ENCODE peak calls at places on chromosomes 13 and 19, in seven cellular contexts. T is cardiac muscle cell, M is astrocyte of the spinal cord, K is cardiac fibroblast, I is heart right ventricle, Z is fibroblast of lung, B is fibroblast of mammary gland. N is an unnamed sample.

GRCh38 chr13:38921081-38921480 is 69.5 kb downstream of the STOML3 start:
- DNase-seq in T (no peak), M (no peak), K (no peak), I (no peak), Z (no peak), B (no peak), N (no peak)

GRCh38 chr13:38417241-38417640 is 67.6 kb downstream of the UFM1 start:
- DNase-seq in T (no peak), M (no peak), K (no peak), I (no peak), Z (no peak), B (peak; percentile 31), N (no peak)

GRCh38 chr19:40006273-40006691 is 9.4 kb downstream of the ZNF546 start:
- DNase-seq in T (peak; percentile 65), M (peak; percentile 89), K (peak; percentile 51), I (peak; percentile 8), Z (peak; percentile 72), B (peak; percentile 94), N (peak; percentile 70)

GRCh38 chr13:105240356-105240755 is 1295.1 kb downstream of the EFNB2 start:
- DNase-seq in T (no peak), M (no peak), K (no peak), I (no peak), Z (no peak), B (no peak), N (no peak)

GRCh38 chr13:62320129-62320724 is 904.6 kb upstream of the PCDH20 start:
- DNase-seq in T (peak; percentile 66), M (peak; percentile 65), K (peak; percentile 65), I (no peak), Z (peak; percentile 85), B (peak; percentile 49), N (peak; percentile 5)

GRCh38 chr13:20258208-20258962 is 26.3 kb upstream of the GJB6 start:
- DNase-seq in T (no peak), M (no peak), K (no peak), I (no peak), Z (no peak), B (peak; percentile 25), N (no peak)

GRCh38 chr13:45674908-45675307 is 27.2 kb upstream of the CBY2 start:
- DNase-seq in T (peak; percentile 92), M (peak; percentile 81), K (peak; percentile 57), I (no peak), Z (peak; percentile 18), B (peak; percentile 77), N (peak; percentile 69)

GRCh38 chr19:47124937-47125668 is 5.5 kb upstream of the SAE1 start:
- DNase-seq in T (peak; percentile 82), M (peak; percentile 71), K (peak; percentile 82), I (no peak), Z (peak; percentile 84), B (peak; percentile 83), N (peak; percentile 88)

GRCh38 chr19:7595466-7596133 is at the start of gene CAMSAP3:
- DNase-seq in T (no peak), M (no peak), K (no peak), I (no peak), Z (no peak), B (peak; percentile 14), N (peak; percentile 13)

GRCh38 chr13:95573226-95573625 is 20.7 kb downstream of the CLDN10 start:
- DNase-seq in T (peak; percentile 57), M (peak; percentile 13), K (peak; percentile 48), I (no peak), Z (peak; percentile 15), B (peak; percentile 48), N (peak; percentile 38)

GRCh38 chr13:113796211-113796875 is 37.3 kb downstream of the TMEM255B start:
- DNase-seq in T (no peak), M (no peak), K (no peak), I (no peak), Z (no peak), B (no peak), N (no peak)

GRCh38 chr19:4579389-4579788 is 19.9 kb upstream of the SEMA6B start:
- DNase-seq in T (no peak), M (no peak), K (no peak), I (no peak), Z (no peak), B (no peak), N (no peak)

GRCh38 chr19:50406156-50406820 is 12.4 kb upstream of the SPIB start:
- DNase-seq in T (no peak), M (no peak), K (no peak), I (no peak), Z (no peak), B (no peak), N (no peak)

GRCh38 chr19:32896516-32897214 is 27.1 kb upstream of the SLC7A9 start:
- DNase-seq in T (peak; percentile 8), M (peak; percentile 21), K (peak; percentile 2), I (no peak), Z (peak; percentile 21), B (peak; percentile 17), N (no peak)

GRCh38 chr13:25678398-25678797 is 306.6 kb downstream of the ATP8A2 start:
- DNase-seq in T (no peak), M (no peak), K (no peak), I (no peak), Z (no peak), B (no peak), N (no peak)

GRCh38 chr13:25677956-25678355 is 306.2 kb downstream of the ATP8A2 start:
- DNase-seq in T (no peak), M (no peak), K (no peak), I (no peak), Z (no peak), B (no peak), N (no peak)

GRCh38 chr13:25679154-25679553 is 307.4 kb downstream of the ATP8A2 start:
- DNase-seq in T (peak; percentile 10), M (no peak), K (no peak), I (no peak), Z (no peak), B (no peak), N (no peak)

GRCh38 chr13:25679936-25680335 is 308.2 kb downstream of the ATP8A2 start:
- DNase-seq in T (no peak), M (no peak), K (no peak), I (no peak), Z (no peak), B (no peak), N (no peak)

DNA sequence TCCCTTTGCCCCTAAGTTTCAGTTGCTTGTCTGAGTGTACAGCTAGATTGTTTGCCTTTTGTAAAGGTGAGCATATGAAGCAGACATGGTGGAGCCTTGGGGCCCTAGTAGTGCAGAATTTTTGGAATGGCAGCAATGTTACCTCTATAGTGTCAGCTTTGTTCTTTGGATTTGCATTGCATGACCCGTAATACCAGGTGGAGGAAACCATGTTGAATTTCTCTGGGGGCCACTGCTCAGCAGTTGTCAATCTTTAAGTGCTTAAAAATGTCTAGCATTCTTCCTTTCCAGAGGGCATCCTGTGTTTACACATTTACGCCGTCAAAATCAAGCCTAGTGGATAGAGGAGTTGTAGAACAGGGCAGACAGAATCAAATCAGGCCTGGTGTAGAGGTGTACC is 303.3 kb downstream of the ATP8A2 start:
- DNase-seq in T (no peak), M (no peak), K (no peak), I (no peak), Z (no peak), B (no peak), N (no peak)
- H3K4me3 ChIP-seq in T (no peak overlapping the region), M (no peak overlapping the region), K (no peak overlapping the region), I (no peak overlapping the region), Z (no peak overlapping the region), B (no peak overlapping the region), N (no peak overlapping the region)

DNA sequence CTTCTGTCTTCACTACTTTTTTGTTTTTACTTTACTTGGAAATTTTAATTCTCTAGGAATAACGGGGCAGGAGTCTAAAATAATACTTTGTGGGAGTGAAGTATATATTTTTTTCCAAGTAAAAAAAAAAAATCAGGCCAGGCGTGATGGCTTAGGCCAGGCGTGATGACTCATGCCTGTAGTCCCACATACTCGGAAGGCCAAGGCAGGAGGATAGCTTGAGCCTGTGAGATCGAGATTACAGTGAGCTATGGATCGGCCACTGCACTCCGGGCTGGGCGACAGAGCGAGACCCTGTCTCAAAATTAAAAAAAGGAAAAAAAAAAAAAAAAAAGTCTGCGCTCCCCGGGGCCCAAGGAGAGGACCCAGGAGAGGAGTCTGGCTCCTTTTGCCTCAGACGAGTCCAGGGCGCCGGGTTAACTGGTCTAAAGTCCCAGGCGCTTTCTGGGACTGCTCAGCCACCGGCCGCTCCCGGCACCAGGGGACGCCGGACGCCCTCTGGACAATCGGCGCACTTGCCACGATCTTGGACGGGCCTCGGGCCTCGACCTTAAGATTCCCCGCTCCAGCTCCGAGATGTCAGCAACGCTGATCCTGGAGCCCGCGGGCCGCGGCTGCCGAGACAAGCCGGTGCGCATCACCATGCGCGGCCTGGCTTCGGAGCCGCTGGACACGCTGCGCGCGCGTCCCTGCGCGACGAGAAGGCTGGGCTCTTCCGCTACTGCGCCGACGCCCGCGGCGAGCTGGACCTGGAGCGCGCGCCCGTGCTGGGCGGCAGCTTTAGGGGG is 2.7 kb upstream of the ZFP82 start:
- DNase-seq in T (peak; percentile 75), M (peak; percentile 28), K (peak; percentile 37), I (peak; percentile 18), Z (peak; percentile 46), B (peak; percentile 61), N (peak; percentile 28)
- H3K4me3 ChIP-seq in T (peak overlapping the region; percentile 37), M (peak overlapping the region; percentile 27), K (peak overlapping the region; percentile 41), I (peak overlapping the region; percentile 62), Z (peak overlapping the region; percentile 42), B (peak overlapping the region; percentile 34), N (peak overlapping the region; percentile 48)

GRCh38 chr19:51599084-51599483 is 28.0 kb downstream of the ZNF175 start:
- DNase-seq in T (no peak), M (no peak), K (no peak), I (no peak), Z (no peak), B (no peak), N (no peak)

GRCh38 chr19:51598159-51598915 is 27.3 kb downstream of the ZNF175 start:
- DNase-seq in T (no peak), M (no peak), K (no peak), I (no peak), Z (no peak), B (no peak), N (no peak)

GRCh38 chr19:51595776-51596175 is 24.7 kb downstream of the ZNF175 start:
- DNase-seq in T (no peak), M (no peak), K (no peak), I (no peak), Z (no peak), B (no peak), N (no peak)

GRCh38 chr19:51602189-51602854 is 27.9 kb downstream of the SIGLEC5 start:
- DNase-seq in T (no peak), M (no peak), K (no peak), I (no peak), Z (no peak), B (no peak), N (no peak)

DNA sequence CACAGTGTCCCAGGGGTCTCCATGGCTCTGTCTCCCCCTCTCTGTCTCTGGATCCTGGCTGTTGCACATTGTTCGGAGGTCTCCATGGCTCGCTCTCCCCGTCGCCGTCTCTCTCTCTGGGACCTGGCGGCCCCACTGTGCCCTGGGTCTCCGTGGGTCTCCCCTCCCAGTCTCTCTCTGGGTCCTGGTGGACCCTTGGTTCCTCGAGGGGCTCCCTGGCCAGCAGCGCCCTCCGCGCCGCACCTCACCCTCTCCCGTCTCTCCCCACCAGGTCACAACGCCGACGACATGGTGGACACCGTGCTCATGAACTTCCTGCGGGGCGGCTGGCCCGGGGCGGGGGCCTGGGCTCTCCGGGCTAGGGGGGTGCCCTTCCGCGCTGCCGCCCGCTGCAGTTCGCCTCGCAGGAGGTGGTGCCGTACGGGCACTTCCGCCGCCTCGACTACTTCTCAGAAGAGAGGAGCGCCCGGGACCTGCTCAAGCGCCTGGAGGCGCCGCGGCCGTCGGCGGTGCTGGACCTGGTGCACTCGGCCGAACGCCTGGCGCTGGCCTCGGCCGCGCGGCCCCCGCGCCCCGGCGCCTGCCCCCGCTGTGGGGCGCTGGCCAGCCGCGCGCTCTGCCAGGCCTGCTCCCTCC is 29.1 kb downstream of the SIGLEC5 start:
- DNase-seq in T (peak; percentile 2), M (no peak), K (no peak), I (no peak), Z (no peak), B (no peak), N (no peak)
- H3K4me3 ChIP-seq in T (no peak overlapping the region), M (no peak overlapping the region), K (no peak overlapping the region), I (no peak overlapping the region), Z (no peak overlapping the region), B (no peak overlapping the region), N (no peak overlapping the region)

GRCh38 chr13:78603240-78603947 is at the start of gene POU4F1:
- DNase-seq in T (peak; percentile 32), M (no peak), K (no peak), I (no peak), Z (peak; percentile 26), B (peak; percentile 30), N (no peak)
- H3K4me3 ChIP-seq in T (peak within 1 kb of the TSS; percentile 24), M (no peak within 1 kb of the TSS), K (no peak within 1 kb of the TSS), I (peak within 1 kb of the TSS; percentile 41), Z (peak within 1 kb of the TSS; percentile 7), B (no peak within 1 kb of the TSS), N (no peak within 1 kb of the TSS)